ENCODE peak calls at places on chromosomes 16 and 17, in four cellular contexts. Y, P, N and M are unnamed samples.

GRCh38 chr16:78421244-78421661 is 321.8 kb downstream of the WWOX start:
- DNase-seq in N (no peak), P (no peak), Y (no peak), M (no peak)

GRCh38 chr16:77960771-77961170 is 61.6 kb upstream of the CLEC3A start:
- DNase-seq in N (no peak), P (no peak), Y (no peak), M (no peak)

GRCh38 chr17:72967963-72968585 is 124.4 kb downstream of the SLC39A11 start:
- DNase-seq in P (no peak), Y (no peak), N (no peak), M (no peak)

GRCh38 chr17:42313773-42314566 is 25.7 kb downstream of the STAT5A start:
- DNase-seq in P (no peak), Y (no peak), N (peak; percentile 86), M (no peak)

GRCh38 chr16:12667909-12668308 is 135.8 kb downstream of the CPPED1 start:
- DNase-seq in P (no peak), N (no peak), Y (no peak), M (no peak)

GRCh38 chr17:39626171-39626670 is 531 bp upstream of the PPP1R1B start:
- DNase-seq in P (peak; percentile 34), N (no peak), Y (no peak), M (no peak)

GRCh38 chr17:31842416-31843381 is 16.3 kb downstream of the COPRS start:
- DNase-seq in N (peak; percentile 59), Y (no peak), P (peak; percentile 78), M (no peak)

GRCh38 chr16:27237229-27238015 is 31.1 kb downstream of the NSMCE1 start:
- DNase-seq in N (no peak), Y (no peak), P (no peak), M (no peak)

GRCh38 chr17:9051561-9051960 is 30.3 kb downstream of the NTN1 start:
- DNase-seq in Y (no peak), N (peak; percentile 39), P (no peak), M (no peak)

GRCh38 chr16:68311316-68311620 is 449 bp downstream of the PRMT7 start:
- DNase-seq in N (peak; percentile 46), P (no peak), Y (no peak), M (no peak)

GRCh38 chr16:72990003-72990521 is 57.9 kb downstream of the ZFHX3 start:
- DNase-seq in N (peak; percentile 83), Y (peak; percentile 71), P (peak; percentile 68), M (no peak)

GRCh38 chr17:80782536-80783427 is 208.9 kb upstream of the CHMP6 start:
- DNase-seq in Y (no peak), N (no peak), P (no peak), M (no peak)

GRCh38 chr17:49814781-49815496 is 26.5 kb downstream of the KAT7 start:
- DNase-seq in N (no peak), P (no peak), Y (no peak), M (no peak)

GRCh38 chr17:59425085-59425901 is 93.8 kb downstream of the YPEL2 start:
- DNase-seq in N (no peak), P (peak; percentile 28), Y (no peak), M (no peak)

GRCh38 chr16:63945805-63946204 is 1176.1 kb downstream of the CDH11 start:
- DNase-seq in Y (no peak), N (no peak), P (no peak), M (no peak)

GRCh38 chr17:19646788-19647696 is 1.5 kb upstream of the ALDH3A2 start:
- DNase-seq in P (no peak), Y (no peak), N (peak; percentile 30), M (no peak)

GRCh38 chr16:73186752-73187151 is 138.8 kb upstream of the ZFHX3 start:
- DNase-seq in N (no peak), P (no peak), Y (no peak), M (no peak)

GRCh38 chr17:29619251-29619650 is 3.5 kb downstream of the CORO6 start:
- DNase-seq in P (no peak), N (peak; percentile 47), Y (no peak), M (no peak)

GRCh38 chr17:10268005-10268404 is 69.6 kb upstream of the GAS7 start:
- DNase-seq in Y (no peak), N (no peak), P (no peak), M (no peak)

GRCh38 chr17:83193336-83194188 is 114.2 kb downstream of the METRNL start:
- DNase-seq in Y (no peak), N (no peak), P (peak; percentile 8), M (peak; percentile 47)

GRCh38 chr17:17937450-17937849 is 34.8 kb downstream of the TOM1L2 start:
- DNase-seq in P (no peak), N (peak; percentile 49), Y (no peak), M (no peak)

GRCh38 chr17:40984226-40984625 is at the start of gene KRT40:
- DNase-seq in N (no peak), P (no peak), Y (no peak), M (no peak)

GRCh38 chr17:79504181-79504605 is 106.7 kb downstream of the RBFOX3 start:
- DNase-seq in P (no peak), Y (no peak), N (no peak), M (no peak)

GRCh38 chr17:80821546-80821945 is 170.1 kb upstream of the CHMP6 start:
- DNase-seq in Y (no peak), P (no peak), N (no peak), M (no peak)

GRCh38 chr17:30922235-30922993 is 669 bp downstream of the ADAP2 start:
- DNase-seq in P (peak; percentile 17), Y (no peak), N (no peak), M (no peak)

GRCh38 chr16:22816475-22816874 is 2.5 kb downstream of the HS3ST2 start:
- DNase-seq in Y (peak; percentile 44), P (no peak), N (peak; percentile 75), M (peak; percentile 5)

GRCh38 chr16:53721017-53721416 is 17.1 kb downstream of the FTO start:
- DNase-seq in N (no peak), Y (no peak), P (no peak), M (no peak)

GRCh38 chr17:9363440-9364350 is 211.9 kb downstream of the STX8 start:
- DNase-seq in Y (no peak), P (no peak), N (peak; percentile 81), M (no peak)

GRCh38 chr17:37483311-37484039 is 6.2 kb upstream of the DUSP14 start:
- DNase-seq in N (no peak), P (peak; percentile 19), Y (no peak), M (no peak)

GRCh38 chr16:47065766-47066688 is 77.7 kb downstream of the NETO2 start:
- DNase-seq in Y (no peak), N (no peak), P (no peak), M (no peak)

GRCh38 chr16:21264226-21265036 is 13.7 kb downstream of the CRYM start:
- DNase-seq in P (peak; percentile 17), N (no peak), Y (no peak), M (no peak)

GRCh38 chr16:19898924-19899604 is 14.4 kb upstream of the GPRC5B start:
- DNase-seq in P (peak; percentile 39), N (peak; percentile 62), Y (no peak), M (no peak)

GRCh38 chr16:17177242-17177967 is 293.4 kb downstream of the XYLT1 start:
- DNase-seq in Y (peak; percentile 36), P (no peak), N (peak; percentile 41), M (no peak)

GRCh38 chr17:37605813-37606505 is 3.3 kb downstream of the SYNRG start:
- DNase-seq in N (no peak), P (peak; percentile 26), Y (no peak), M (no peak)

GRCh38 chr17:81553616-81554181 is 1.5 kb upstream of the FAAP100 start:
- DNase-seq in N (peak; percentile 87), P (peak; percentile 33), Y (peak; percentile 53), M (peak; percentile 93)

GRCh38 chr17:78450696-78451344 is 72.4 kb downstream of the PGS1 start:
- DNase-seq in Y (no peak), N (no peak), P (no peak), M (no peak)
- TF ChIP-seq CTCF in Y (no peak), N (no peak), P (no peak), M (no peak)

DNA sequence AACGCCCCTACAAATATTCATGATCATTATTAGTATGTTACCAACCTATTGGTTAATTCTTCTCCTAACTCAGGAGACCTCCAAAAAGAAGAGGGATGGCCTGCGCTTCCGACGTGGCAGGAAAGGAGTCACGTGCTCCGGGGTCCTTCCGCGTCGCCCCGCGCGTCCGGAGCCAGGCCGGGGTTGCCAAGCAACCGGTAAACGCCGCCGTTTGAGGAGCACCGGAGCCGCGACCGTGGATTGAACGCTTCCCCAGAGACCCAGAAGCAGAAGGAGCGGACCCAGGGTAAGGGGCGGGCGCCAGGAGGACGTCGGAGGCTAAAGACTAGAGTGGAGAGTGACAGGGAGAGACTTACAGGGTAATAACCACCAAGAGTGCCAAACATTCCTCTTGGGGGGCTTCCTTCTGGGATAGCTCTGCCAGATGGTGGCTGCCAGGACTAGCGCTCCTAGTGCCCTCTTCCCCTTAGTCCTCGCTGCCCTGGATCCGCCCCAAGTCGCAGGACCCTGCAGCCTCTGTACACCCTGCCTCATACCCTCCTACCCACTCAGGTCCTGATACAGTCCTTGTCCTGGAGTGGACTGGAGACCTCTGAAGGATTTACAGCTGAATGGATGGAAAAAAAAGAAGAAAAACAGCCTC is at the start of gene DNAI2:
- DNase-seq in P (peak; percentile 35), N (no peak), Y (no peak), M (no peak)
- H3K4me3 ChIP-seq in P (no peak within 1 kb of the TSS), N (no peak within 1 kb of the TSS), Y (no peak within 1 kb of the TSS), M (no peak within 1 kb of the TSS)

GRCh38 chr17:77109159-77110005 is 31.4 kb upstream of the SEC14L1 start:
- DNase-seq in N (no peak), P (no peak), Y (no peak), M (no peak)
- TF ChIP-seq CTCF in N (no peak), P (no peak), Y (no peak), M (no peak)

DNA sequence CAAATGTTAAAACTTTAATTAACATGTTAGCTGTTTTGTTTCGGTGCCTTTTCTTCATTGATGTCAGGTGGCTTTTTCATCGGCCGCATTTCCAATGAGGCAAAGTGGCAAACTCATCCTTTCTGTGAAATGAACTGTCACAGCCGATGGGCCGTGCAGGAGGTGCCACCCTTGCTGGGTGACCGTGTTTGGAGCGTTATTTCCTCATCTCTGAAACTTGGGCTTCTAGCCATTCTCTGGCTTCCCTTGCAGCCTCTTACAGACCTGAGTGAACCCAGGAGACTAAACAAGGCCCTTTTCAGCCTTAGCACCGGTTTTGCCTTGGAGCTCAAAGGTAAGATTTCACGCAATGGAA is 42.2 kb upstream of the PRSS54 start:
- DNase-seq in Y (no peak), P (no peak), N (no peak), M (no peak)
- H3K4me3 ChIP-seq in Y (no peak overlapping the region), P (no peak overlapping the region), N (no peak overlapping the region), M (no peak overlapping the region)

DNA sequence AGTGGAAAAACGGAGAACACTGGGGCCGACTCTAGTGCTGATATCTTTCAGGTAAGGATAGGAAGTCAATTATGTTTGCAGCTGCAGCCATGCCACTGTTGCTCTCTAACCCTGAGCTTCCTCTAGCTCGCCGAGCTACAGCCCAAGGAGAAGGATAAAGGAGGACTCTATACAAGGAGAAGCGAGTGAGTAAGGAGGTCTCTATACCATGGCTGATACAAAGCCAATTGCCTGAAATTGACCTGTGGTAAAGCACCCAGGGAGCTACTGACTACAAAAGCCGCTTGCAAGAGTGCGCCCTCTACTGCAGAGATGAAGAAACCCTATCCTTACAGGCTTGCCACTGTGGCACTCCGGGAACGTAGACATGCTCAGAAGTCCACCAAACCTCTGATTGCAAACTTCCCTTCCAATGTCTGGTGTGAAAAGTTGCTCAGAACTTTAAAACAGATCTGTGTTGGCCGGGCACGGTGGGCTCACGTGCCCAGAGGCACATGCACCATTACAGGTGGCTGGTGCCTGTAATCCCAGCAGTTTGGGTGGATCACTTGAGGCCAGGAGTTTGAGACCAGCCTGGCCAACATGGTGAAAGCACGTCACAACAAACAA is 10.8 kb upstream of the SLC46A1 start:
- DNase-seq in P (peak; percentile 68), N (peak; percentile 78), Y (peak; percentile 46), M (no peak)
- TF ChIP-seq CTCF in P (peak; percentile 59), N (peak; percentile 91), Y (peak; percentile 85), M (peak; percentile 91)

GRCh38 chr17:75440738-75441448 is 15.5 kb upstream of the TMEM94 start:
- DNase-seq in Y (no peak), N (no peak), P (no peak), M (no peak)
- H3K4me3 ChIP-seq in Y (no peak overlapping the region), N (no peak overlapping the region), P (no peak overlapping the region), M (no peak overlapping the region)